ENCODE peak calls at places on chromosomes 3 and 15, in six cellular contexts. H is activated CD8-positive, alpha-beta T cell treated with anti-CD3 and anti-CD28 coated beads for 36 hours; R is iPS-NIHi11; T is NCI-H1092; F is activated T-helper 2 cell treated with anti-CD3 and anti-CD28 coated beads, Interferon-gamma antibody, Interleukin-2, Interleukin-4, amounts not matched to agents 10 μg/mL and 5 μg/mL and 100 μg/mL, durations not matched to agents 14 hours and 24 hours and 36 hours; N is right cardiac atrium. B is an unnamed sample.

GRCh38 chr15:29568840-29569532 is 253.3 kb downstream of the TJP1 start:
- DNase-seq in R (peak), N (no peak), F (no peak), H (no peak), T (peak), B (peak)

GRCh38 chr3:112634786-112635541 is 6.0 kb downstream of the CCDC80 start:
- DNase-seq in T (no peak), F (no peak), H (no peak), N (no peak), R (no peak), B (no peak)

GRCh38 chr3:47016934-47017435 is 37.5 kb downstream of the NBEAL2 start:
- DNase-seq in T (no peak), R (no peak), F (no peak), H (peak), N (no peak), B (no peak)

GRCh38 chr15:35519536-35520149 is 26.3 kb downstream of the DPH6 start:
- DNase-seq in H (no peak), T (peak), F (no peak), R (peak), N (no peak), B (no peak)

GRCh38 chr3:138359137-138359536 is 10.8 kb downstream of the MRAS start:
- DNase-seq in T (no peak), N (no peak), R (no peak), F (no peak), H (no peak), B (no peak)

GRCh38 chr3:24704496-24704895 is 209.8 kb upstream of the THRB start:
- DNase-seq in H (no peak), F (no peak), R (no peak), N (no peak), T (no peak), B (no peak)

GRCh38 chr15:68184616-68185470 is 20.3 kb downstream of the CALML4 start:
- DNase-seq in H (no peak), R (no peak), F (no peak), T (no peak), N (no peak), B (no peak)

GRCh38 chr3:119559441-119559963 is at the start of gene CD80:
- DNase-seq in T (no peak), N (peak), R (peak), F (peak), H (peak), B (peak)

GRCh38 chr3:194686816-194687637 is 1.3 kb downstream of the FAM43A start:
- DNase-seq in H (peak), R (peak), N (peak), T (no peak), F (peak), B (peak)

GRCh38 chr3:178711753-178712152 is 175.5 kb downstream of the KCNMB2 start:
- DNase-seq in N (no peak), T (no peak), F (no peak), H (no peak), R (no peak), B (no peak)

GRCh38 chr3:134601539-134602439 is 49.0 kb downstream of the KY start:
- DNase-seq in N (peak), H (no peak), F (no peak), T (peak), R (peak), B (peak)

GRCh38 chr3:60552581-60552980 is 698.7 kb downstream of the FHIT start:
- DNase-seq in R (no peak), H (no peak), F (no peak), T (no peak), N (no peak), B (no peak)